ENCODE peak calls at places on chromosomes 1 and 21, in seven cellular contexts. P, N, U, T, X, S and R are unnamed samples.

GRCh38 chr1:200415693-200416593 is 6.1 kb upstream of the ZNF281 start:
- DNase-seq in P (peak; percentile 74), N (peak; percentile 40), U (no peak), T (no peak), X (no peak), S (no peak), R (no peak)

GRCh38 chr1:27993241-27993640 is 33.5 kb downstream of the XKR8 start:
- DNase-seq in P (no peak), N (no peak), U (no peak), T (no peak), X (no peak), S (no peak), R (no peak)

GRCh38 chr1:153774780-153775431 is at the start of gene SLC27A3:
- DNase-seq in P (peak; percentile 85), N (peak; percentile 77), U (peak; percentile 83), T (peak; percentile 87), X (peak; percentile 54), S (peak; percentile 67), R (no peak)

GRCh38 chr21:29928537-29928936 is 11.3 kb downstream of the GRIK1 start:
- DNase-seq in P (no peak), N (no peak), U (no peak), T (no peak), X (no peak), S (peak; percentile 11), R (no peak)

GRCh38 chr1:95223110-95223509 is 10.9 kb upstream of the RWDD3 start:
- DNase-seq in P (no peak), N (no peak), U (no peak), T (no peak), X (no peak), S (no peak), R (no peak)

GRCh38 chr1:38083541-38083940 is 36.9 kb upstream of the POU3F1 start:
- DNase-seq in P (no peak), N (no peak), U (no peak), T (no peak), X (no peak), S (no peak), R (no peak)

GRCh38 chr21:36282568-36283230 is 37.3 kb upstream of the MORC3 start:
- DNase-seq in P (no peak), N (no peak), U (no peak), T (no peak), X (no peak), S (no peak), R (no peak)

GRCh38 chr1:236888126-236888525 is 93.0 kb downstream of the MTR start:
- DNase-seq in P (no peak), N (no peak), U (no peak), T (no peak), X (no peak), S (no peak), R (no peak)

GRCh38 chr1:28297826-28298225 is 31.0 kb upstream of the MED18 start:
- DNase-seq in P (no peak), N (no peak), U (no peak), T (no peak), X (no peak), S (no peak), R (no peak)

GRCh38 chr1:181398544-181398943 is 84.8 kb upstream of the CACNA1E start:
- DNase-seq in P (no peak), N (no peak), U (no peak), T (no peak), X (no peak), S (no peak), R (no peak)

GRCh38 chr1:204254031-204254661 is 40.4 kb upstream of the GOLT1A start:
- DNase-seq in P (peak; percentile 45), N (peak; percentile 41), U (peak; percentile 51), T (peak; percentile 42), X (no peak), S (no peak), R (no peak)

GRCh38 chr1:103265551-103265950 is 157.2 kb upstream of the COL11A1 start:
- DNase-seq in P (no peak), N (no peak), U (no peak), T (no peak), X (peak; percentile 11), S (no peak), R (no peak)

GRCh38 chr1:110341146-110341871 is 2.1 kb downstream of the RBM15 start:
- DNase-seq in P (no peak), N (no peak), U (no peak), T (no peak), X (no peak), S (peak; percentile 83), R (no peak)

GRCh38 chr1:16187748-16188401 is 24.6 kb downstream of the ARHGEF19 start:
- DNase-seq in P (peak; percentile 71), N (peak; percentile 82), U (peak; percentile 83), T (peak; percentile 85), X (peak; percentile 77), S (peak; percentile 88), R (peak; percentile 68)

GRCh38 chr1:100721502-100722205 is 2.1 kb downstream of the VCAM1 start:
- DNase-seq in P (peak; percentile 53), N (peak; percentile 25), U (no peak), T (peak; percentile 24), X (peak; percentile 44), S (no peak), R (no peak)

GRCh38 chr1:56099766-56100165 is 479.6 kb downstream of the PLPP3 start:
- DNase-seq in P (no peak), N (no peak), U (no peak), T (no peak), X (peak; percentile 14), S (no peak), R (no peak)

GRCh38 chr1:154087574-154087973 is 67.3 kb downstream of the NUP210L start:
- DNase-seq in P (no peak), N (no peak), U (no peak), T (no peak), X (no peak), S (no peak), R (no peak)

GRCh38 chr1:8116892-8117262 is 90.8 kb upstream of the ERRFI1 start:
- DNase-seq in P (peak; percentile 46), N (peak; percentile 39), U (peak; percentile 63), T (no peak), X (no peak), S (no peak), R (no peak)

GRCh38 chr1:11272544-11272841 is 505 bp upstream of the UBIAD1 start:
- DNase-seq in P (no peak), N (no peak), U (no peak), T (no peak), X (no peak), S (no peak), R (no peak)
- TF ChIP-seq CTCF in P (no peak), N (no peak), U (peak; percentile 49), T (no peak), X (peak; percentile 18), S (no peak), R (no peak)

DNA sequence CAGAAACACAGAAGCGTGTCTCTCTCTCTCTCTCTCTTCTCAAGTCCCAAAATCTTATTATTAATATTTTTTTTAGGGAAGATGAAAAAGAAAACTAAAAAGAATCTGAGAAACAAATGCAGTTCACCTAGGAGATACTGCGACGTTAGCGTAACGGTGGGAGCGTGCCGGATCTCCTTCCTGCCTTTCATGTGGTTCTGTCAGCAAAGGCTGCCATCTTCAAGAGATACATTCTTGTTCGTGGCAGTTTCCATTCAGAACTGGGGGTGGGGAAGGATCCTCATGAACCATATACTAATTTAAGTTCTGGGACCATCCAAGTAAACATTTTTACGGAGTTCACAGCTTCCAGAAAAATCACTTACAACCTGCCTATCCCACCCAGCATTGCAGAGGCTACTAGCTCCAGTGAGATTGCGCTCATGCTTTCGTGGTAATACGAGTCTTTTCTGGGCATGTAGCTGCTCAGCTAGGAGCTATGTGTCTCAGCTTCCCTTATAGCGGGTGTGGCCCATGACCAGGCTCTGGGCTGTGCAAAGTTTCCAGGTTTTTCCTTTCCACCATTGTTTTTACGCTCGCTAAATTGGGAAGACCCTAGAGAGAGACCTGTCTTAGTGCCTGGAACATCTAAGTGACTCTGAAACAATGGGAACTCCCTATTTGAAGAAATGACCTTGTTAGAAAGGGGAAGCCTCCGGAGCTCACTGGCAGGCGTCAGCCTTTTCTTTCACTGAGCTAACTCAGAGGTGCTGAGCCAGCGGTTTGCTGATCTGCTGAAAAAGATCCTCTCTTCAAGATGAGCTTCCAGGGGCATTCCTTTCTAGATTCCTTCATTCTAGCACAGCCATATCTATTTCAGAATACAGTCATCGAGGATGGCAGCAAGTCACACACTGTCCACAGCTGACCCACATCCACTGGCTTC is 17.3 kb downstream of the SLAMF1 start:
- DNase-seq in P (no peak), N (peak; percentile 43), U (peak; percentile 35), T (no peak), X (no peak), S (no peak), R (peak; percentile 64)
- H3K27me3 ChIP-seq in P (peaks cover 2% of the 10 kb centered on the region), N (no peaks in the 10 kb centered on the region), U (no peaks in the 10 kb centered on the region), T (no peaks in the 10 kb centered on the region), X (no peaks in the 10 kb centered on the region), S (no peaks in the 10 kb centered on the region), R (no peaks in the 10 kb centered on the region)

GRCh38 chr1:22710688-22711024 is at the start of gene EPHB2:
- DNase-seq in P (no peak), N (peak; percentile 62), U (peak; percentile 57), T (peak; percentile 63), X (peak; percentile 74), S (peak; percentile 28), R (no peak)

GRCh38 chr1:22709891-22710687 is 550 bp upstream of the EPHB2 start:
- DNase-seq in P (no peak), N (peak; percentile 66), U (peak; percentile 70), T (peak; percentile 79), X (peak; percentile 73), S (peak; percentile 61), R (no peak)

GRCh38 chr1:22711071-22711470 is 432 bp downstream of the EPHB2 start:
- DNase-seq in P (no peak), N (no peak), U (no peak), T (no peak), X (peak; percentile 42), S (no peak), R (no peak)

GRCh38 chr1:22708777-22709176 is 1.9 kb upstream of the EPHB2 start:
- DNase-seq in P (no peak), N (no peak), U (no peak), T (no peak), X (no peak), S (no peak), R (no peak)

DNA sequence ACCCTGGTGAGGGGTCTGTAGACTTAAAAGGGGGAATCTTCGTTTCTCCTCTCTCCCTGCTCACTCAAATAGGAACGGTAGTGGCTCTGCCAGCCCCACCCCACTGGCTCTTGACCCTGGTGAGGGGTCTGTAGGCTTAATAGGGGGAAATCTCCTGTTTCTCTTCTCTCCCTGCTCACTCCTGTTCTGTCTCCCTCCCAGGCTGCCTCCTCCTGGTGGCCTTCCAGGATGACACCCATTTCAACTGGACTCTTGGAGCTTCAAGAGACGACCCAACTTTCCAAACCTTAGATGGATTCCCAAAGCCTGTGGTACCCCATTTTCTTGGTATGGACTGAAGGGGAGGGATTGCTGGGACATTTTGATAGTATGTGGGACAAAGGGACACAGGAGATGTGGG is 1.4 kb upstream of the EPHB2 start:
- DNase-seq in P (no peak), N (no peak), U (no peak), T (no peak), X (no peak), S (no peak), R (no peak)
- TF ChIP-seq CTCF in P (no peak), N (no peak), U (no peak), T (peak; percentile 18), X (peak; percentile 28), S (peak; percentile 46), R (no peak)

DNA sequence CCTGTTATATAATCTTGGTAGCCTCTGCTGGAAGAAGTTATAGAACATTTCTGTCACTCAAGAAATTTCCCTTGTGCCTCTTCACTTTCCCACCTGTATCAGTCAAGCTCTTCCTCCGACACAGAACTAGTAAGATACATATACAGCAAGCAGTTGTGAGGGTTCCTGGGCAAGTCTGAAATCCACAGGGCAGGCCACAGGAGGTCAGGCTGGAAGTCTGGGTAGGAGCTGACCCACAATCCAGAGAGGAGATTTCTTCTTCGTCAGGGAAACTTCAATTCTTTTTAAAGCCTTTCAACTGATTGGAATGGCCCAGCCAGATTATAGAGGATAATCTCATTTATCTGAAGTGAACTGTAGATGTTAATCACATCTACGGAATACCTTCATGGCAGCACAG is 96.4 kb upstream of the FMN2 start:
- DNase-seq in P (no peak), N (no peak), U (no peak), T (no peak), X (no peak), S (no peak), R (no peak)
- H3K27me3 ChIP-seq in P (no peaks in the 10 kb centered on the region), N (peaks cover 61% of the 10 kb centered on the region), U (peaks cover 46% of the 10 kb centered on the region), T (peaks cover 30% of the 10 kb centered on the region), X (peaks cover 42% of the 10 kb centered on the region), S (no peaks in the 10 kb centered on the region), R (peaks cover 44% of the 10 kb centered on the region)